ENCODE peak calls at places on chromosomes 16 and 17, in four cellular contexts. W is K562, K is GM12878, V is SK-N-SH. N is an unnamed sample.

GRCh38 chr16:89170346-89171215 is 967 bp upstream of the CDH15 start:
- DNase-seq in K (no peak), V (no peak), W (peak; percentile 41), N (no peak)

GRCh38 chr17:49926886-49927285 is 42.1 kb upstream of the DLX4 start:
- DNase-seq in V (no peak), K (no peak), W (peak; percentile 62), N (no peak)

GRCh38 chr16:65333298-65333697 is 211.4 kb upstream of the CDH11 start:
- DNase-seq in K (no peak), V (no peak), W (no peak), N (no peak)

GRCh38 chr16:85459529-85460251 is 153.4 kb upstream of the GSE1 start:
- DNase-seq in V (no peak), W (peak; percentile 74), K (no peak), N (no peak)

GRCh38 chr17:82238562-82239201 is 9.8 kb downstream of the SLC16A3 start:
- DNase-seq in K (no peak), W (peak; percentile 94), V (no peak), N (no peak)

GRCh38 chr17:14750866-14751265 is 450.0 kb downstream of the HS3ST3B1 start:
- DNase-seq in W (no peak), K (no peak), V (no peak), N (no peak)

GRCh38 chr17:61966201-61966600 is 38.4 kb upstream of the INTS2 start:
- DNase-seq in W (peak; percentile 12), K (no peak), V (peak; percentile 22), N (no peak)

GRCh38 chr17:49190932-49191331 is 19.4 kb downstream of the GNGT2 start:
- DNase-seq in K (no peak), W (peak; percentile 21), V (no peak), N (no peak)

GRCh38 chr17:80881321-80881720 is 110.3 kb upstream of the CHMP6 start:
- DNase-seq in K (no peak), V (no peak), W (no peak), N (no peak)

GRCh38 chr17:51144266-51145022 is 8.9 kb upstream of the NME1 start:
- DNase-seq in V (no peak), K (no peak), W (no peak), N (no peak)

GRCh38 chr17:21171970-21172510 is 41.9 kb downstream of the TMEM11 start:
- DNase-seq in K (no peak), W (no peak), V (no peak), N (no peak)

GRCh38 chr17:28372203-28372944 is 880 bp downstream of the SARM1 start:
- DNase-seq in V (peak; percentile 67), K (no peak), W (no peak), N (no peak)

GRCh38 chr17:694239-694638 is 20.4 kb downstream of the VPS53 start:
- DNase-seq in K (no peak), V (no peak), W (no peak), N (no peak)

GRCh38 chr17:38452719-38453118 is 24.5 kb downstream of the ARHGAP23 start:
- DNase-seq in K (no peak), W (no peak), V (no peak), N (no peak)

GRCh38 chr16:30941600-30942420 is 7.1 kb upstream of the ORAI3 start:
- DNase-seq in W (peak; percentile 91), V (peak; percentile 90), K (no peak), N (peak; percentile 80)

GRCh38 chr17:59506907-59507726 is 58.3 kb upstream of the DHX40 start:
- DNase-seq in K (no peak), W (no peak), V (no peak), N (no peak)
- TF ChIP-seq RAD21 in K (no peak), W (no peak), V (no peak), N (no peak)

DNA sequence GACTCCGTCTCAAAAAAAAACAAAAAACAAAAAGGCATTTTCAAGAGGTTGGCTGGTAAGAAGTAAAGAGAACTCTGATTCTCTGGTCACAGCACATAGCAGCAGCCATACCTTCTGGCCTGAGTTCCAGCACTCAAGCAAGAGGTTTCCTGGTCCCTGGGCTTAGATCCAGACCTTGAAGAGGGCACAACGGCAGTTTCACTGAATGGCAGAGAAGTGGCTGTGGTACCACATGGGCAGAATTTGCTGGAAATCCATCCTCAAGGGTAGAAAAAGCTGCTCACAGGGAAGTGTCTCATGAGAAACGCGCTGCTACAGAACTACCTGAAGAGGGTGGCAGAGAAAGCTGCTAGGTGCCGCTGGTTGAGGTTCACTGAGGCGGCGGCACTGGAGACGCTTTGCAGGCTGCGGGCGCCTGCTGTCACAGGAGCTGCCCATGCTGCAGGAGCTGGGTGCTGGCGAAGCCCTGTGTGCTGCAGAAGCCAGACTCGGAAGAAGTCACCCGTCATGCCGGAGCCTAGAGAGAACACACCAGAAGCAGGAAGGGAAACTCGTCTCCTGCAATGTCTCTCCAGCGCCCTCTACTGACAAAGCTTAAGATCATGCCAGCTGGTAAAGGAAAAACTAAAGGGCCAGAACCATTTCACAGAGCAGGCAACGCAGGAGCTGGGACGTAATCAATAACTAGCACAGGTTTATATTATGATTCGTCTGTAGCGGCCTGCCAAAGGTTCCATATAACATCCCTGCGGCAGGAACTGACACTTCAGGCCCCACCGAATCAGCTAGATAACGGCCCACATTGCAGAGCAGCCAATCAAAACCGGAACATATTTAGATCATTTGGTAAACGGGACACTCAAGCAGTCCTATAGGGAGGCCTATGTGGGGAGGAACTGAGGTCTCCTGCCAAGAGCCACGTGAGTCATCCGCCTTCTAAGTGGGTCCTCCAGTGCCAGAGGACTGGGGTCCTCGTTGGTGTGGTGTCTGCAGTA is 5.4 kb upstream of the ZNF213 start:
- DNase-seq in W (peak; percentile 91), K (no peak), V (peak; percentile 65), N (peak; percentile 82)
- TF ChIP-seq NFIC in W (peak; percentile 4), K (no peak), V (no peak), N (no peak)

GRCh38 chr17:47301161-47301560 is 22.6 kb upstream of the EFCAB13 start:
- DNase-seq in W (no peak), V (no peak), K (no peak), N (no peak)

GRCh38 chr17:47304191-47304590 is 19.6 kb upstream of the EFCAB13 start:
- DNase-seq in W (no peak), K (no peak), V (no peak), N (no peak)

GRCh38 chr17:47300718-47301117 is 23.0 kb upstream of the EFCAB13 start:
- DNase-seq in K (no peak), V (no peak), W (no peak), N (no peak)

GRCh38 chr17:47301831-47302230 is 21.9 kb upstream of the EFCAB13 start:
- DNase-seq in K (no peak), V (no peak), W (no peak), N (no peak)

GRCh38 chr17:47305302-47305923 is 18.3 kb upstream of the EFCAB13 start:
- DNase-seq in V (no peak), W (no peak), K (no peak), N (peak; percentile 25)
- TF ChIP-seq RAD21 in V (no peak), W (no peak), K (no peak), N (no peak)

GRCh38 chr16:17901309-17901708 is 430.5 kb upstream of the XYLT1 start:
- DNase-seq in W (no peak), K (no peak), V (no peak), N (no peak)

GRCh38 chr16:17899141-17899540 is 428.4 kb upstream of the XYLT1 start:
- DNase-seq in V (peak; percentile 9), W (no peak), K (no peak), N (no peak)
- TF ChIP-seq NFIC in V (no peak), W (no peak), K (no peak), N (no peak)

DNA sequence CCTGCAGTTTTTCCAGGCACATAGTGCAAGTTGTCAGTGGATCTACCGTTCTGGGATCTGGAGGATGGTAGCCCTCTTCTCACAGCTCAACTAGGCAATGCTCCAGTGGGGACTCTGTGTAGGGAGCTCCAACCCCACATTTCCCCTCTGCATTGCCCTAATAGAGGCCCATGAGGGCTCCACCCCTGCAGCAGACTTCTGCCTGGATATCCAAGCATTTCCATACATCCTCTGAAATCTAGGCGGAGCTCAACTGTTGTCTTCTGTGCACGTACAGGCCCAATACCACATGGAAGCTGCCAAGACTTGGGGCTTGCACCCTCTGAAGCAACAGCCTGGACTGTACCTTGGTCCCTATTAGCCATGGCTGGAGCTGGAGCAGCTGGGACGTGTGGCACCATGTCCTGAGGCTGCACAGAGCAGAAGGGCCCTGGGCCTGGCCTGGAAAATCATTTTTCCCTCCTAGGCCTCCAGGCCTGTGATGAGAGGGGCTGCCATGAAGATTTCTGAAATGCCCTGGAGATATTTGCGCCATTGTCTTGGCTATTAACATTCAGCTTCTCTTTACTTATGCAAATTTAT is 10.9 kb upstream of the MILR1 start:
- DNase-seq in W (no peak), V (no peak), K (no peak), N (no peak)
- TF ChIP-seq RAD21 in W (no peak), V (no peak), K (no peak), N (no peak)

GRCh38 chr17:8836821-8837426 is 30.6 kb downstream of the PIK3R6 start:
- DNase-seq in V (no peak), K (no peak), W (no peak), N (no peak)

GRCh38 chr17:8835631-8836364 is 31.7 kb downstream of the PIK3R6 start:
- DNase-seq in V (no peak), W (no peak), K (no peak), N (no peak)

GRCh38 chr17:8839410-8839935 is 28.0 kb downstream of the PIK3R6 start:
- DNase-seq in W (no peak), V (no peak), K (no peak), N (no peak)

GRCh38 chr17:8837438-8838075 is 29.9 kb downstream of the PIK3R6 start:
- DNase-seq in V (no peak), W (no peak), K (no peak), N (no peak)

DNA sequence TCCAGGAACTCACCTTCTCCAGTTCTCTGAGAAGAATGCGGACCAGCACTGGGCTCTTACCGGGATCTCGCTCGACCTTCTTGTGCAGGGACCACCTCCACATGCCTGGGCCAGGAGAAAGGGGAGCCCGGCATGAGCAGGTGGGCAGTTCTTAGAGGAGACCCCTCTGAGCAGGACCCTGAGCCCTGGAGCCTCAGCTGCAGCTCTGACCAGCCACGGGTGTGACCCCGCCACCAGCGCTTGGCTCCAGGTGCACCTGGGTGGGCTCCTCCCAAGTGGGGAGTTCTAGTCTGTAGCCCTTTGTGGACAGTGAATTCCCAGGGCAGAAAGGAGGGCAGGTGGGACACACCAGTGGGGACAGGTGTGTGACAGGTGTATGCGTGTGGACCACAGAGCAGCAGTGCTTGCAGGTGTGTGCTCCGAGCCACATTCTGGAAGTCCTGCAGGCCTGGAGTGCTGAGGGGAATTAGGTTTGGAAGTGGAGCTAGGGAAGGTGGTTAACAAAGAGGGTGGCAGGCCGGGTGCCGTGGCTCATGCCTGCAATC is 28.9 kb downstream of the PIK3R6 start:
- DNase-seq in V (no peak), K (no peak), W (no peak), N (no peak)
- TF ChIP-seq NFIC in V (no peak), K (no peak), W (no peak), N (no peak)

N was measured in HepG2.